ENCODE peak calls at places on chromosome 2, in seven cellular contexts. R is D721Med, V is transverse colon, X is fibroblast of villous mesenchyme, M is coronary artery, G is body of pancreas, Y is foreskin fibroblast. N is an unnamed sample.

GRCh38 chr2:235381261-235381912 is 112.5 kb upstream of the AGAP1 start:
- DNase-seq in R (no peak), V (no peak), X (no peak), M (no peak), G (no peak), Y (no peak), N (no peak)

GRCh38 chr2:159076233-159076632 is 107.8 kb downstream of the TANC1 start:
- DNase-seq in R (no peak), V (no peak), X (peak), M (no peak), G (no peak), Y (peak), N (no peak)

GRCh38 chr2:176709991-176710390 is 440.7 kb downstream of the MTX2 start:
- DNase-seq in R (no peak), V (no peak), X (no peak), M (no peak), G (no peak), Y (no peak), N (no peak)

GRCh38 chr2:96414161-96414713 is 78.7 kb downstream of the NCAPH start:
- DNase-seq in R (no peak), V (no peak), X (no peak), M (no peak), G (no peak), Y (no peak), N (no peak)

GRCh38 chr2:211623096-211623495 is 915.5 kb downstream of the ERBB4 start:
- DNase-seq in R (no peak), V (no peak), X (no peak), M (no peak), G (no peak), Y (no peak), N (no peak)

GRCh38 chr2:30356061-30356460 is 91.0 kb upstream of the LCLAT1 start:
- DNase-seq in R (no peak), V (no peak), X (no peak), M (no peak), G (no peak), Y (no peak), N (no peak)

GRCh38 chr2:60555066-60555793 is 1.8 kb upstream of the BCL11A start:
- DNase-seq in R (no peak), V (peak), X (peak), M (no peak), G (peak), Y (peak), N (no peak)

GRCh38 chr2:10428936-10429335 is 19.2 kb downstream of the ODC1 start:
- DNase-seq in R (no peak), V (no peak), X (no peak), M (no peak), G (no peak), Y (no peak), N (no peak)

GRCh38 chr2:118686364-118686763 is 161.1 kb downstream of the EN1 start:
- DNase-seq in R (no peak), V (no peak), X (no peak), M (no peak), G (no peak), Y (no peak), N (no peak)

DNA sequence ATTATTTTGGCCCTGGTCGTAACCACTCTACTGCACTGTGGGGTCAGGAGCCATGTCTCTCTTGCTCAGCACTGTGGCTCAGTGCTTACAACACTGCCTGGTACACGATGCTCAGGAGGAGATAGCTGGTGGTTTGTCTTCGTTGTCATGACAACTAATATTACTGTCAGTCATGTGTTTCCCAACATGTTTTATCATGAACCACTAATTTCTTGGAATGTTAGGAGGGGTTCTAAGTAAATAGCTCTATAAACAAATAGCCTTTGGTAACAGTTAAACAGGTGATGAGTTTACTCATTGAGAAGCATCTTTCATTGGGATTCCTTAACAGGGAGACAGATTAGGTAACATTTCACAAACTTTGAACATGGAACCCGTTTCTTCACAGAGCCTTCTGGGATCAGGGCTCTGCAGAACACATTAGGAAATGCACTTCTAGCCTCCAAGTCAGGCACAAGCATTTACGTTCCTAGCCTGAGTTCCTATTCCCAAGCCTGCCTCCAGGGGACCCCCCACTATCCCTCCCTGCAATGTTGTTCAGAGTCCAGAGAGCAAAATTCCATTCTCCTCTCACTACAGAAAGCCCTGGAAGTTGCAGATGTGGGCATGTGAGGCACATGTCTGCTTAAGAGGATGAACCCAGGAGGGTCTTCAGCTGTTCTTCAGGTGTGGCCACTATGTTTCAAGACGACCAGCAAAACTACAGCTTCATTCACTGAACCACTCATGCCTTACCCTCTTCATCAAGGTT is 6.4 kb upstream of the RBM44 start:
- DNase-seq in R (no peak), V (no peak), X (peak), M (no peak), G (no peak), Y (peak), N (no peak)
- TF ChIP-seq CTCF in R (peak), V (no peak), X (peak), M (no peak), G (no peak), Y (peak), N (peak)

GRCh38 chr2:138501427-138502252 is at the start of gene SPOPL:
- DNase-seq in R (peak), V (peak), X (peak), M (peak), G (peak), Y (peak), N (peak)
- TF ChIP-seq CTCF in R (no peak), V (no peak), X (no peak), M (peak), G (peak), Y (no peak), N (peak)

DNA sequence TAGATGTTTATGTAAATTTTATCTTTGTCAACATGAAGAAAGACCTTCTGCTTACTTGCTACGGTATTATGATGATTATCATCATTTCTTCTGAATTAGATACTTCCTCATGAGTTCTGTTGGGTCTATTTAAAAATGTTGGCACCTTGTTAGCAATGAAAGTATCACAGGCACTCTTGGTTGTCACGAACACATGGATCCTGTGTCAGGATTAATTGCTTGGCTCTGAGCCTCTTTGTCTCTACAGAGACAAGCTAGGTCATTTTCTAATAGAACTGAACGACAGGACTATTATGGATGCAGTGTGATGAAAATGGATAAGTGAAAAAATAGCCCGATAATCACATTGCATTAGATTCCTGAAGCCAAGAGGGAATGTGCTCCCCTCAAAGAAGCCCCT is 110.3 kb downstream of the DOCK10 start:
- DNase-seq in R (no peak), V (no peak), X (no peak), M (no peak), G (no peak), Y (no peak), N (no peak)
- TF ChIP-seq CTCF in R (no peak), V (no peak), X (no peak), M (no peak), G (no peak), Y (no peak), N (no peak)

GRCh38 chr2:64934530-64934929 is 54.7 kb upstream of the SLC1A4 start:
- DNase-seq in R (no peak), V (peak), X (no peak), M (no peak), G (no peak), Y (no peak), N (no peak)
- TF ChIP-seq CTCF in R (no peak), V (no peak), X (no peak), M (no peak), G (no peak), Y (no peak), N (no peak)

GRCh38 chr2:98502556-98503335 is 58.1 kb downstream of the INPP4A start:
- DNase-seq in R (no peak), V (no peak), X (no peak), M (peak), G (no peak), Y (no peak), N (no peak)

GRCh38 chr2:98505991-98506664 is 61.5 kb downstream of the INPP4A start:
- DNase-seq in R (no peak), V (no peak), X (no peak), M (no peak), G (no peak), Y (no peak), N (no peak)

GRCh38 chr2:98505311-98505808 is 60.7 kb downstream of the INPP4A start:
- DNase-seq in R (no peak), V (peak), X (peak), M (no peak), G (no peak), Y (no peak), N (no peak)

GRCh38 chr2:98503481-98504096 is 58.9 kb downstream of the INPP4A start:
- DNase-seq in R (no peak), V (no peak), X (no peak), M (no peak), G (no peak), Y (no peak), N (no peak)

DNA sequence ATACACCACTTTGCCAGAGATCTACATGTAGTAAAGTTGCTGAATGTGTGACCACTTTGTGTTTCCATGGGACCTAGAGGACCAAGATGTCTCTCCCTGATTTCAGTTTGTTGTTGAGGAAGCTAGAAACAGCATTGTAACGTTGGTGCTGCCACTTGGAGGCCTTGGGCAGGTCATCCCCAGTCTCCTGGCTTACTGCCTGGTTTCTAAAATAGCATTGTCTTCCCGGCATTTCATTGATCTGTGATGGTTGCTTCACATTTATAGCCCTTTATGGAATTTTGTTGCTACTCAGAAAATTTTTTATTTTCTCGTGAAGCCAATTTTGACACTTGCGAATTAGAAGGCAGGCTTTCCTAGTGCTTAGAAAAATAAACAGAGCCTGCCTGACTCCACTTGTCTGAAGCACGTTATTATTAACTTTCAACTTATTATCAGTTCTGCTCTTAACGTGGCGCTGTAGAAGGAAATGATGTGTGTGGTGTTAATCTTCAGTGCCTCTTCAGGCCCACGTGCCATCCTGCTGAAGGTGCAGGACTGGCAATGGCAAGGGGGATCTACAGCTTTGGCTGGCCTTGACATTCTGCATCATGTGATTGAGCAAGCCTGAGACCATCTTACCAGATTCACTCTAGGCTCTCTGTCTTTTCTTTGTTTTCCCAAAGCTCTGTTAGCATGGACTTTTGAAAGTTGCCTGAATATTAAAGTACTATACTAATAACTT is 59.9 kb downstream of the INPP4A start:
- DNase-seq in R (no peak), V (no peak), X (no peak), M (no peak), G (no peak), Y (no peak), N (no peak)
- TF ChIP-seq CTCF in R (no peak), V (no peak), X (no peak), M (no peak), G (no peak), Y (no peak), N (no peak)